ENCODE peak calls at places on chromosomes 16 and 17, in five cellular contexts. One of them, this sample, is unnamed.
A peak's percentile ranks its signal among the peaks of the same experiment; 100 is the strongest.

GRCh38 chr17:50274142-50274944 is at the start of gene TMEM92:
- DNase-seq in HepG2: no peak
- DNase-seq in H1: peak; percentile 92
- DNase-seq in K562: peak; percentile 86
- DNase-seq in GM12878: no peak
- DNase-seq in this sample: peak; percentile 86

GRCh38 chr17:43826206-43826605 is 6.7 kb downstream of the MPP3 start:
- DNase-seq in HepG2: no peak
- DNase-seq in K562: no peak
- DNase-seq in H1: no peak
- DNase-seq in GM12878: no peak
- DNase-seq in this sample: no peak

GRCh38 chr16:82007189-82007588 is 4.1 kb downstream of the SDR42E1 start:
- DNase-seq in HepG2: no peak
- DNase-seq in H1: no peak
- DNase-seq in K562: no peak
- DNase-seq in GM12878: no peak
- DNase-seq in this sample: no peak

GRCh38 chr17:48554412-48555090 is 9.6 kb upstream of the HOXB2 start:
- DNase-seq in K562: no peak
- DNase-seq in HepG2: no peak
- DNase-seq in H1: no peak
- DNase-seq in GM12878: no peak
- DNase-seq in this sample: peak; percentile 66

GRCh38 chr17:76270127-76270592 is 5.0 kb downstream of the UBALD2 start:
- DNase-seq in H1: no peak
- DNase-seq in GM12878: no peak
- DNase-seq in K562: peak; percentile 82
- DNase-seq in HepG2: no peak
- DNase-seq in this sample: no peak

GRCh38 chr17:72357764-72358365 is 237.0 kb downstream of the SOX9 start:
- DNase-seq in HepG2: no peak
- DNase-seq in K562: no peak
- DNase-seq in GM12878: no peak
- DNase-seq in H1: no peak
- DNase-seq in this sample: no peak

GRCh38 chr17:31251075-31251474 is 46.0 kb downstream of the OMG start:
- DNase-seq in H1: no peak
- DNase-seq in HepG2: no peak
- DNase-seq in K562: no peak
- DNase-seq in GM12878: peak; percentile 9
- DNase-seq in this sample: no peak

GRCh38 chr16:50744911-50745310 is 3.0 kb downstream of the CYLD start:
- DNase-seq in HepG2: no peak
- DNase-seq in H1: no peak
- DNase-seq in K562: no peak
- DNase-seq in GM12878: no peak
- DNase-seq in this sample: no peak

GRCh38 chr17:45985447-45985846 is 13.6 kb upstream of the STH start:
- DNase-seq in K562: no peak
- DNase-seq in GM12878: no peak
- DNase-seq in HepG2: no peak
- DNase-seq in H1: no peak
- DNase-seq in this sample: no peak

GRCh38 chr16:75789237-75789636 is 62.9 kb upstream of the CPHXL start:
- DNase-seq in H1: no peak
- DNase-seq in HepG2: peak; percentile 53
- DNase-seq in K562: peak; percentile 42
- DNase-seq in GM12878: no peak
- DNase-seq in this sample: peak; percentile 55

GRCh38 chr16:66947302-66948033 is 12.2 kb downstream of the CES2 start:
- DNase-seq in H1: peak; percentile 94
- DNase-seq in GM12878: peak; percentile 72
- DNase-seq in K562: peak; percentile 83
- DNase-seq in HepG2: peak; percentile 89
- DNase-seq in this sample: peak; percentile 83

GRCh38 chr16:57773019-57773418 is 29.3 kb downstream of the KIFC3 start:
- DNase-seq in GM12878: no peak
- DNase-seq in HepG2: no peak
- DNase-seq in H1: no peak
- DNase-seq in K562: no peak
- DNase-seq in this sample: no peak

GRCh38 chr17:62859146-62859545 is 51.0 kb upstream of the MARCHF10 start:
- DNase-seq in K562: no peak
- DNase-seq in H1: peak; percentile 11
- DNase-seq in GM12878: no peak
- DNase-seq in HepG2: no peak
- DNase-seq in this sample: no peak

GRCh38 chr16:9049241-9049640 is 42.2 kb upstream of the HAPSTR1 start:
- DNase-seq in HepG2: no peak
- DNase-seq in H1: no peak
- DNase-seq in GM12878: no peak
- DNase-seq in K562: no peak
- DNase-seq in this sample: no peak

GRCh38 chr16:67718668-67719047 is 458 bp downstream of the GFOD2 start:
- DNase-seq in GM12878: no peak
- DNase-seq in HepG2: no peak
- DNase-seq in K562: no peak
- DNase-seq in H1: no peak
- DNase-seq in this sample: no peak

GRCh38 chr17:55722742-55723487 is at the start of gene TMEM100:
- DNase-seq in K562: peak; percentile 26
- DNase-seq in HepG2: no peak
- DNase-seq in H1: no peak
- DNase-seq in GM12878: no peak
- DNase-seq in this sample: no peak

GRCh38 chr16:82699711-82700495 is 73.1 kb downstream of the CDH13 start:
- DNase-seq in HepG2: no peak
- DNase-seq in K562: no peak
- DNase-seq in H1: no peak
- DNase-seq in GM12878: no peak
- DNase-seq in this sample: no peak

GRCh38 chr17:44310188-44310587 is 1.8 kb downstream of the RUNDC3A start:
- DNase-seq in HepG2: no peak
- DNase-seq in GM12878: no peak
- DNase-seq in H1: no peak
- DNase-seq in K562: no peak
- DNase-seq in this sample: no peak

GRCh38 chr17:36723459-36723858 is 122.1 kb downstream of the MRM1 start:
- DNase-seq in K562: no peak
- DNase-seq in H1: no peak
- DNase-seq in GM12878: no peak
- DNase-seq in HepG2: no peak
- DNase-seq in this sample: no peak

GRCh38 chr16:4580245-4580644 is 24.1 kb downstream of the C16orf96 start:
- DNase-seq in HepG2: no peak
- DNase-seq in GM12878: no peak
- DNase-seq in K562: no peak
- DNase-seq in H1: no peak
- DNase-seq in this sample: peak; percentile 48

GRCh38 chr17:17096438-17097178 is 54.4 kb downstream of the MPRIP start:
- DNase-seq in K562: no peak
- DNase-seq in H1: no peak
- DNase-seq in HepG2: peak; percentile 94
- DNase-seq in GM12878: no peak
- DNase-seq in this sample: no peak

GRCh38 chr17:64178011-64178825 is 48.3 kb upstream of the ERN1 start:
- DNase-seq in K562: no peak
- DNase-seq in HepG2: peak; percentile 90
- DNase-seq in GM12878: no peak
- DNase-seq in H1: no peak
- DNase-seq in this sample: no peak

GRCh38 chr17:32998111-32998892 is 6.7 kb downstream of the SPACA3 start:
- DNase-seq in GM12878: no peak
- DNase-seq in HepG2: peak; percentile 35
- DNase-seq in K562: peak; percentile 89
- DNase-seq in H1: peak; percentile 97
- DNase-seq in this sample: peak; percentile 69

GRCh38 chr17:1629647-1630310 is 1.1 kb upstream of the SLC43A2 start:
- DNase-seq in GM12878: no peak
- DNase-seq in H1: peak; percentile 84
- DNase-seq in K562: peak; percentile 64
- DNase-seq in HepG2: no peak
- DNase-seq in this sample: peak; percentile 76

GRCh38 chr16:30378236-30379164 is 3.9 kb downstream of the SEPTIN1 start:
- DNase-seq in HepG2: peak; percentile 95
- DNase-seq in H1: peak; percentile 99
- DNase-seq in GM12878: peak; percentile 81
- DNase-seq in K562: peak; percentile 95
- DNase-seq in this sample: peak; percentile 98

GRCh38 chr17:81453712-81454111 is 58.5 kb downstream of the BAHCC1 start:
- DNase-seq in K562: no peak
- DNase-seq in GM12878: no peak
- DNase-seq in H1: no peak
- DNase-seq in HepG2: no peak
- DNase-seq in this sample: no peak
- TF ChIP-seq KDM1A in K562: no peak
- TF ChIP-seq KDM1A in GM12878: no peak
- TF ChIP-seq KDM1A in H1: no peak
- TF ChIP-seq KDM1A in HepG2: no peak
- TF ChIP-seq KDM1A in this sample: no peak

GRCh38 chr17:66214893-66215528 is 14.2 kb downstream of the APOH start:
- DNase-seq in H1: no peak
- DNase-seq in HepG2: no peak
- DNase-seq in GM12878: no peak
- DNase-seq in K562: no peak
- DNase-seq in this sample: no peak
- TF ChIP-seq KDM1A in H1: no peak
- TF ChIP-seq KDM1A in HepG2: no peak
- TF ChIP-seq KDM1A in GM12878: no peak
- TF ChIP-seq KDM1A in K562: no peak
- TF ChIP-seq KDM1A in this sample: no peak

GRCh38 chr16:89187337-89188063 is 12.8 kb downstream of the SLC22A31 start:
- DNase-seq in HepG2: no peak
- DNase-seq in K562: peak; percentile 32
- DNase-seq in GM12878: no peak
- DNase-seq in H1: peak; percentile 50
- DNase-seq in this sample: no peak
- TF ChIP-seq KDM1A in HepG2: no peak
- TF ChIP-seq KDM1A in K562: no peak
- TF ChIP-seq KDM1A in GM12878: no peak
- TF ChIP-seq KDM1A in H1: no peak
- TF ChIP-seq KDM1A in this sample: no peak

GRCh38 chr16:58843675-58844074 is 109.6 kb upstream of the GOT2 start:
- DNase-seq in HepG2: peak; percentile 44
- DNase-seq in K562: peak; percentile 21
- DNase-seq in GM12878: peak; percentile 12
- DNase-seq in H1: no peak
- DNase-seq in this sample: peak; percentile 60

GRCh38 chr16:58847902-58848661 is 114.0 kb upstream of the GOT2 start:
- DNase-seq in K562: no peak
- DNase-seq in GM12878: no peak
- DNase-seq in HepG2: peak; percentile 53
- DNase-seq in H1: no peak
- DNase-seq in this sample: no peak

GRCh38 chr16:58850019-58850626 is 116.0 kb upstream of the GOT2 start:
- DNase-seq in HepG2: no peak
- DNase-seq in H1: no peak
- DNase-seq in GM12878: no peak
- DNase-seq in K562: no peak
- DNase-seq in this sample: no peak

GRCh38 chr16:58850627-58851024 is 116.5 kb upstream of the GOT2 start:
- DNase-seq in GM12878: no peak
- DNase-seq in K562: no peak
- DNase-seq in H1: no peak
- DNase-seq in HepG2: no peak
- DNase-seq in this sample: no peak

DNA sequence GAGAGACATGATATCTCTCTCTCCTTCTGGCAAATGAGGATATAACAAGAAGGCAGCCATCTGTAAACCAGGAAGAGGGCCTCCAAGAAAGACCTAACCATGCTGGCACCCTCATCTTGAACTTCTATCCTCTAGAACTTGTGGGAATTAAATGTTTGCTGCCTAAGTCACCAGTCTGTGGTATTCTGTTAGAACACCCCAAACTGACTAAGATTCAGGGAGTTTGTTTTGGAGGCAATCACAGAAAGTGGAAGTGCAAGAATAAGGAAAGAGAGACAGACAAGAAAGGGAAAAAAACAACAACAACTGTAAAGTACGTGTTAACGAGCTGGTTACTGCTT is 114.5 kb upstream of the GOT2 start:
- DNase-seq in GM12878: no peak
- DNase-seq in H1: no peak
- DNase-seq in HepG2: no peak
- DNase-seq in K562: no peak
- DNase-seq in this sample: no peak
- TF ChIP-seq KDM1A in GM12878: no peak
- TF ChIP-seq KDM1A in H1: no peak
- TF ChIP-seq KDM1A in HepG2: no peak
- TF ChIP-seq KDM1A in K562: no peak
- TF ChIP-seq KDM1A in this sample: no peak

This sample was measured in A549.